ENCODE peak calls at places on chromosomes 12 and 14, in five cellular contexts. E is HepG2, Y is HEK293T, G is SK-N-SH, F is GM12878. B is an unnamed sample.

GRCh38 chr12:51814311-51815088 is 34.0 kb downstream of the FIGNL2 start:
- DNase-seq in E (peak), Y (peak), G (peak), F (no peak), B (peak)

GRCh38 chr12:59689776-59690175 is 93.9 kb downstream of the SLC16A7 start:
- DNase-seq in E (no peak), Y (no peak), G (no peak), F (no peak), B (no peak)

GRCh38 chr12:10363665-10363921 is 26.2 kb downstream of the KLRK1 start:
- DNase-seq in E (no peak), Y (no peak), G (no peak), F (no peak), B (no peak)

GRCh38 chr14:68394719-68395117 is 398.1 kb downstream of the ZFP36L1 start:
- DNase-seq in E (no peak), Y (no peak), G (no peak), F (no peak), B (no peak)

GRCh38 chr12:125143491-125143890 is 78.3 kb downstream of the AACS start:
- DNase-seq in E (no peak), Y (no peak), G (peak), F (no peak), B (no peak)

GRCh38 chr12:132390287-132391076 is 61.1 kb upstream of the GALNT9 start:
- DNase-seq in E (no peak), Y (no peak), G (no peak), F (no peak), B (no peak)

GRCh38 chr12:13843841-13844240 is 137.6 kb downstream of the GRIN2B start:
- DNase-seq in E (no peak), Y (no peak), G (no peak), F (no peak), B (no peak)

GRCh38 chr12:54981796-54982195 is 2.8 kb downstream of the TESPA1 start:
- DNase-seq in E (no peak), Y (no peak), G (no peak), F (no peak), B (no peak)

GRCh38 chr12:125436686-125437085 is 371.5 kb downstream of the AACS start:
- DNase-seq in E (no peak), Y (no peak), G (no peak), F (no peak), B (no peak)

GRCh38 chr14:50935126-50936090 is 8.9 kb downstream of the PYGL start:
- DNase-seq in E (peak), Y (no peak), G (no peak), F (no peak), B (no peak)

GRCh38 chr12:23834076-23834475 is 115.4 kb downstream of the SOX5 start:
- DNase-seq in E (no peak), Y (no peak), G (no peak), F (no peak), B (no peak)

GRCh38 chr12:93029091-93029490 is 100.0 kb upstream of the EEA1 start:
- DNase-seq in E (no peak), Y (no peak), G (no peak), F (no peak), B (no peak)

GRCh38 chr14:56196274-56196673 is 78.1 kb downstream of the PELI2 start:
- DNase-seq in E (no peak), Y (no peak), G (no peak), F (no peak), B (no peak)

GRCh38 chr12:82625523-82625922 is 61.2 kb upstream of the TMTC2 start:
- DNase-seq in E (no peak), Y (no peak), G (no peak), F (no peak), B (no peak)

GRCh38 chr12:7959278-7960063 is 23.5 kb upstream of the SLC2A3 start:
- DNase-seq in E (peak), Y (peak), G (no peak), F (peak), B (peak)

GRCh38 chr14:69475194-69475818 is 9.2 kb upstream of the PLEKHD1 start:
- DNase-seq in E (peak), Y (peak), G (peak), F (no peak), B (no peak)

GRCh38 chr12:103829092-103829491 is 11.9 kb downstream of the NT5DC3 start:
- DNase-seq in E (no peak), Y (no peak), G (no peak), F (no peak), B (no peak)

GRCh38 chr12:69873429-69873828 is 48.4 kb downstream of the MYRFL start:
- DNase-seq in E (no peak), Y (no peak), G (no peak), F (no peak), B (no peak)

GRCh38 chr12:55820679-55821078 is 2.8 kb downstream of the ORMDL2 start:
- DNase-seq in E (peak), Y (no peak), G (no peak), F (no peak), B (peak)

GRCh38 chr14:65164825-65165135 is 62.5 kb upstream of the MAX start:
- DNase-seq in E (peak), Y (no peak), G (no peak), F (no peak), B (no peak)

GRCh38 chr12:14896477-14897184 is 11.0 kb upstream of the MGP start:
- DNase-seq in E (no peak), Y (no peak), G (no peak), F (no peak), B (no peak)

GRCh38 chr14:105192866-105193731 is 12.0 kb upstream of the NUDT14 start:
- DNase-seq in E (no peak), Y (no peak), G (no peak), F (no peak), B (no peak)

GRCh38 chr14:64680013-64680674 is 24.1 kb upstream of the PLEKHG3 start:
- DNase-seq in E (no peak), Y (no peak), G (no peak), F (no peak), B (no peak)

GRCh38 chr14:103514596-103515421 is 7.8 kb downstream of the CKB start:
- DNase-seq in E (no peak), Y (no peak), G (no peak), F (no peak), B (no peak)

GRCh38 chr14:22829661-22830328 is at the start of gene MRPL52:
- DNase-seq in E (peak), Y (peak), G (peak), F (no peak), B (peak)
- TF ChIP-seq FOXM1 in E (peak), Y (no peak), G (no peak), F (no peak), B (no peak)

DNA sequence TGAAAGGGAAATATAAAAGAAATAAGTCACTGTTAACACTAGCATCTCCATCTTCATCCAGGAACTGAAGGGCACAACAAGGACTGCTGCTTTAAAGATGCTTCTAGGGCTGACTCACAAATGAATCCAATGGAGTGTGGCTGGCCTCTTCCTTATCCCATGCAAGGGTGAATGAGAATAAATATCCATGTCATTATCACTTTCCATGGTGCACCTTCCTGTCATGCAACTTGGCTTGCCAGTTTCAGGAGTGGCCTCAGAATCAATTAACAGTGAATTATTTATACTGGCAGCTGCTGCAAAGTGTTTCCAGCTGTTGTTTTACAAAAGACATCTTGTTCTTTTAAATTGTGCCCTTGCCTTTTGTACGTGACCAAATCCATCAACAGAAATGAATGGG is 499.3 kb upstream of the TMEM132C start:
- DNase-seq in E (no peak), Y (no peak), G (no peak), F (no peak), B (no peak)
- TF ChIP-seq FOXM1 in E (no peak), Y (no peak), G (no peak), F (no peak), B (no peak)

GRCh38 chr12:120099738-120100137 is 16.8 kb downstream of the RAB35 start:
- DNase-seq in E (no peak), Y (no peak), G (no peak), F (no peak), B (no peak)
- TF ChIP-seq FOXM1 in E (no peak), Y (no peak), G (no peak), F (no peak), B (no peak)

DNA sequence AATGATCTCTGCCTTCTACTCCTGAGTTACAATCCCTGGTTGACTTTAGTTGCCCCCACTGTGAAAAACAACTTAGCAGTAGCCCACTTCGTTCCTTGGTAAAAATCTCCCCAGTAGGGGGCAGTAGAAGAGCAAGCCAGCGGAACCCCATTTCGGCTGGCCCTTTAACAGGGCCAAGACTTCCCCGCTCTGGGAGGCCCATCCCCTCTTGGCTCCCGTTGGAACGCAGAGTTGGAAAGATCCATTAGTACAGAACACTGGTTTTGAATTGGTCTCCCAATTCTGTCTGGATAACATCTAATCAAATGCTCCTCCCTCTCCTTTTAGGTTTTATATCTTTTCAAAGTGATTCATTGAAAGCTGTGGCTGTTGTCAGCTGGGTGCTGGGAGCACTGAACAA is 1133.3 kb downstream of the BCL11B start:
- DNase-seq in E (no peak), Y (peak), G (peak), F (no peak), B (peak)
- TF ChIP-seq FOXM1 in E (no peak), Y (no peak), G (no peak), F (no peak), B (no peak)

B was measured in K562.